ENCODE peak calls at places on chromosomes 3 and 15, in seven cellular contexts. T, M, P, N, V, X and J are unnamed samples.

GRCh38 chr15:81400640-81401236 is 26.7 kb upstream of the TMC3 start:
- DNase-seq in T (no peak), M (no peak), P (no peak), N (peak; percentile 20), V (no peak), X (no peak), J (no peak)

GRCh38 chr3:108552267-108553159 is 36.7 kb downstream of the CIP2A start:
- DNase-seq in T (no peak), M (no peak), P (no peak), N (peak; percentile 26), V (no peak), X (no peak), J (peak; percentile 10)

GRCh38 chr3:71129611-71130515 is 453.7 kb downstream of the FOXP1 start:
- DNase-seq in T (no peak), M (no peak), P (no peak), N (peak; percentile 43), V (no peak), X (no peak), J (peak; percentile 41)

GRCh38 chr15:93974804-93975481 is 256.4 kb upstream of the MCTP2 start:
- DNase-seq in T (no peak), M (no peak), P (no peak), N (no peak), V (no peak), X (no peak), J (peak; percentile 23)

GRCh38 chr15:73599934-73600333 is 33.3 kb downstream of the NPTN start:
- DNase-seq in T (no peak), M (no peak), P (no peak), N (no peak), V (no peak), X (no peak), J (no peak)

GRCh38 chr3:147313513-147313912 is 92.8 kb downstream of the ZIC4 start:
- DNase-seq in T (no peak), M (no peak), P (no peak), N (no peak), V (no peak), X (no peak), J (no peak)

GRCh38 chr3:14225421-14225820 is 46.8 kb downstream of the LSM3 start:
- DNase-seq in T (no peak), M (no peak), P (no peak), N (no peak), V (peak; percentile 55), X (no peak), J (no peak)

GRCh38 chr15:99987119-99987506 is 253.9 kb upstream of the LYSMD4 start:
- DNase-seq in T (no peak), M (no peak), P (no peak), N (no peak), V (no peak), X (no peak), J (no peak)

GRCh38 chr3:159882784-159883779 is 105.6 kb upstream of the IL12A start:
- DNase-seq in T (peak; percentile 21), M (no peak), P (no peak), N (no peak), V (no peak), X (no peak), J (no peak)

GRCh38 chr15:72781621-72782020 is 1.9 kb downstream of the ADPGK start:
- DNase-seq in T (no peak), M (no peak), P (no peak), N (no peak), V (no peak), X (no peak), J (no peak)

GRCh38 chr3:157513585-157513984 is 10.4 kb upstream of the VEPH1 start:
- DNase-seq in T (no peak), M (no peak), P (no peak), N (no peak), V (no peak), X (no peak), J (no peak)

GRCh38 chr3:41863024-41863423 is 98.9 kb downstream of the ULK4 start:
- DNase-seq in T (no peak), M (no peak), P (no peak), N (no peak), V (no peak), X (no peak), J (no peak)

GRCh38 chr3:103218146-103218545 is 783.3 kb downstream of the ZPLD1 start:
- DNase-seq in T (no peak), M (no peak), P (no peak), N (no peak), V (no peak), X (no peak), J (no peak)

GRCh38 chr15:27028836-27029482 is 58.0 kb downstream of the GABRG3 start:
- DNase-seq in T (no peak), M (no peak), P (no peak), N (no peak), V (no peak), X (no peak), J (no peak)

GRCh38 chr15:60935130-60935529 is 294.0 kb downstream of the RORA start:
- DNase-seq in T (no peak), M (no peak), P (no peak), N (no peak), V (no peak), X (no peak), J (no peak)

GRCh38 chr3:139529624-139530023 is 9.9 kb downstream of the RBP1 start:
- DNase-seq in T (no peak), M (no peak), P (no peak), N (no peak), V (no peak), X (no peak), J (no peak)

GRCh38 chr3:45907769-45908705 is 21.7 kb downstream of the CCR9 start:
- DNase-seq in T (no peak), M (no peak), P (no peak), N (peak; percentile 26), V (no peak), X (peak; percentile 27), J (no peak)

GRCh38 chr3:43879166-43879565 is 188.4 kb downstream of the ABHD5 start:
- DNase-seq in T (no peak), M (no peak), P (no peak), N (no peak), V (no peak), X (no peak), J (peak; percentile 26)

GRCh38 chr15:80841537-80841936 is 62.4 kb downstream of the CEMIP start:
- DNase-seq in T (no peak), M (no peak), P (no peak), N (no peak), V (no peak), X (no peak), J (no peak)

GRCh38 chr15:94576889-94577533 is 345.6 kb downstream of the MCTP2 start:
- DNase-seq in T (no peak), M (no peak), P (no peak), N (no peak), V (peak; percentile 10), X (peak; percentile 22), J (peak; percentile 36)

GRCh38 chr15:101273534-101273933 is 3.8 kb downstream of the SELENOS start:
- DNase-seq in T (no peak), M (no peak), P (no peak), N (no peak), V (no peak), X (no peak), J (no peak)

GRCh38 chr3:55476515-55476914 is 10.6 kb downstream of the WNT5A start:
- DNase-seq in T (no peak), M (no peak), P (no peak), N (no peak), V (no peak), X (no peak), J (no peak)

DNA sequence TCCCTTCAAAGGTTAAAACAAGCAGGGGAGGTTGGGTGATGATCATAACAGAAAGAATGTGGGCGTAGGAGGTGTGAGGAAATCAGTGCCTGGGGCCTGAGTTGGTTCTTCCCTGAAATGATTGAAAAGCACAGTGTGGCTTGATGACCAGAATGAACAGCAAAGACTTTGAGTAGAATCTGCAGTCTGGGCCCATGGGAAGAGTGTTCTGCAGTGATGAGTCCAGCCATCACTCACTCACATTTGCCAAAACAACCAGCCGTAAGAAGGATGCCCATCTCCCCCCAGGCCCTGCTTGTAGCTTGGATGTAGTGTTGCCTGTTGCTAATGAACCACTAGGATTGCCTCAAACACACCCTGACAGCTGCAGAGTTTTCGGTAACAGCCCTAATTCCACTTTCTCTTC is 67.9 kb downstream of the VGLL3 start:
- DNase-seq in T (no peak), M (no peak), P (no peak), N (no peak), V (no peak), X (no peak), J (no peak)
- H3K4me3 ChIP-seq in T (no peak overlapping the region), M (no peak overlapping the region), P (no peak overlapping the region), N (no peak overlapping the region), V (no peak overlapping the region), X (no peak overlapping the region), J (no peak overlapping the region)

GRCh38 chr3:50227390-50228183 is 8.4 kb upstream of the GNAI2 start:
- DNase-seq in T (peak; percentile 93), M (peak; percentile 91), P (peak; percentile 79), N (peak; percentile 89), V (peak; percentile 94), X (peak; percentile 90), J (peak; percentile 93)
- H3K4me1 ChIP-seq in T (peaks cover 8% of the 10 kb centered on the region), M (peaks cover 21% of the 10 kb centered on the region), P (peaks cover 53% of the 10 kb centered on the region), N (peaks cover 20% of the 10 kb centered on the region), V (peaks cover 23% of the 10 kb centered on the region), X (peaks cover 17% of the 10 kb centered on the region), J (peaks cover 28% of the 10 kb centered on the region)

DNA sequence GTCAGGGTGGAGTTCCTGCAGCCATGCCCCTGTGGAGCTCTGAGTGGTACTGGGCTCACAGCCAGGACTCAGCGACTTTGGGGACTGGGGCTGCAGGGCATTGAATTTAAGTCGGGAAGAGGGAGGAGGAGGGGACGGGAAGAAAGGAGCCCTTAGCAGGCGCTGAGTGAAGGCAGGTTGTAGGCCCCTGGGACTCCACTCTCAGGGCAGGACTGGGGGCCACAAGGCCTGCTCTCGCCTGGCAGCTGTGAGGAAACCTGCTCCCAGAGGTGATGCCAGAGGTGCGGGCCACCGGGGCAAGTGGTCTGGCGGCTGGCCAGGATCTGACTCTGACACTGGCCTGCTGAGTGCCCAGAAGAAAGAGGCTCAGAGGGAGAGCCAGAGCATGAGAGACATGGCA is 73.5 kb downstream of the EPHB3 start:
- DNase-seq in T (no peak), M (no peak), P (no peak), N (no peak), V (no peak), X (no peak), J (no peak)
- H3K27ac ChIP-seq in T (no peak overlapping the region), M (no peak overlapping the region), P (no peak overlapping the region), N (no peak overlapping the region), V (no peak overlapping the region), X (no peak overlapping the region), J (no peak overlapping the region)

DNA sequence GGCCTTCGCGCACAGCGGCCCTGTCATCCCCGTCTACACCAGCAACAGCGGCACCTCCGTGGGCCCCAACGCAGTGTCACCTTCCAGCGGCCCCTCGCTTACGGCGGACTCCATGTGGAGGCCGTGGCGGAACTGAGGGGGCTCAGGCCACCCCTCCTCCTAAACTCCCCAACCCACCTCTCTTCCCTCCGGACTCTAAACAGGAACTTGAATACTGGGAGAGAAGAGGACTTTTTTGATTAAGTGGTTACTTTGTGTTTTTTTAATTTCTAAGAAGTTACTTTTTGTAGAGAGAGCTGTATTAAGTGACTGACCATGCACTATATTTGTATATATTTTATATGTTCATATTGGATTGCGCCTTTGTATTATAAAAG is 2.1 kb downstream of the HES1 start:
- DNase-seq in T (no peak), M (no peak), P (no peak), N (no peak), V (no peak), X (no peak), J (no peak)
- H3K4me3 ChIP-seq in T (peak overlapping the region; percentile 52), M (peak overlapping the region; percentile 92), P (peak overlapping the region; percentile 88), N (no peak overlapping the region), V (peak overlapping the region; percentile 14), X (no peak overlapping the region), J (peak overlapping the region; percentile 29)